ENCODE peak calls at places on chromosomes 13 and 19, in five cellular contexts. I is left ventricle myocardium inferior, M is Panc1, G is AG04450, Z is right lobe of liver. E is an unnamed sample.

GRCh38 chr19:18610245-18610555 is 2.5 kb upstream of the TMEM59L start:
- DNase-seq in G (no peak), M (no peak), I (no peak), Z (no peak), E (no peak)

GRCh38 chr19:35306473-35307246 is 14.7 kb downstream of the MAG start:
- DNase-seq in M (no peak), Z (no peak), G (no peak), I (no peak), E (no peak)

GRCh38 chr13:40452741-40453665 is 213.4 kb downstream of the FOXO1 start:
- DNase-seq in G (no peak), M (no peak), Z (no peak), I (no peak), E (no peak)

GRCh38 chr13:97934590-97934989 is 18.9 kb upstream of the IPO5 start:
- DNase-seq in G (no peak), I (no peak), Z (no peak), M (no peak), E (no peak)

GRCh38 chr19:14561832-14562351 is 10.0 kb downstream of the NDUFB7 start:
- DNase-seq in I (peak; percentile 57), M (no peak), G (no peak), Z (peak; percentile 56), E (no peak)

GRCh38 chr13:49256841-49257240 is 9.1 kb downstream of the CDADC1 start:
- DNase-seq in M (no peak), G (no peak), I (no peak), Z (no peak), E (no peak)

GRCh38 chr13:77034883-77035282 is 7.9 kb upstream of the FBXL3 start:
- DNase-seq in I (no peak), Z (no peak), M (no peak), G (no peak), E (no peak)

GRCh38 chr13:101640797-101641400 is 188.4 kb downstream of the ITGBL1 start:
- DNase-seq in I (no peak), Z (no peak), G (peak; percentile 18), M (no peak), E (no peak)

GRCh38 chr13:60282708-60283107 is 114.3 kb upstream of the TDRD3 start:
- DNase-seq in G (no peak), M (no peak), I (no peak), Z (no peak), E (no peak)

GRCh38 chr19:31955061-31955460 is 390.3 kb upstream of the ZNF507 start:
- DNase-seq in G (no peak), Z (no peak), I (no peak), M (no peak), E (no peak)

DNA sequence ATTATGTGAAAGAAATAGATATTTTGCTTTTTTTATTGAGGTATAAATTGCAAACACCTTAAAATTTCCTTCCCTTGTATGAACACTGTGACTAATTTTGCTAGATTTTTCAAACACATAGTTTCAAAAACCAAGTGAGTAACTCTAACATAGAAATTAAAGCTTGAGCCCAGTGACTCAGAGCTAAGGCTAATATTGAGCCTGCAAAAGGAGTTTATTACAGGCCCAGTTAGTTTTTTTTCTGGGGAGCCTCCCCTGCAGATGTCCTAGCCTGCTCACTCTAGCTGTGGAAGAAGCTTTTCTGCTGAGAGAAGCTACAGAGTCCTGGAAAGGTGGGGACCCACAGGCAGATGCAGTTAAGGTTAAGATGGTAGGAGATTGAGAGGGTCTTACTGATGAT is 3.4 kb downstream of the ZNF430 start:
- DNase-seq in G (no peak), M (no peak), Z (no peak), I (no peak), E (no peak)
- H3K27ac ChIP-seq in G (peak overlapping the region; percentile 47), M (no peak overlapping the region), Z (no peak overlapping the region), I (no peak overlapping the region), E (peak overlapping the region; percentile 50)

DNA sequence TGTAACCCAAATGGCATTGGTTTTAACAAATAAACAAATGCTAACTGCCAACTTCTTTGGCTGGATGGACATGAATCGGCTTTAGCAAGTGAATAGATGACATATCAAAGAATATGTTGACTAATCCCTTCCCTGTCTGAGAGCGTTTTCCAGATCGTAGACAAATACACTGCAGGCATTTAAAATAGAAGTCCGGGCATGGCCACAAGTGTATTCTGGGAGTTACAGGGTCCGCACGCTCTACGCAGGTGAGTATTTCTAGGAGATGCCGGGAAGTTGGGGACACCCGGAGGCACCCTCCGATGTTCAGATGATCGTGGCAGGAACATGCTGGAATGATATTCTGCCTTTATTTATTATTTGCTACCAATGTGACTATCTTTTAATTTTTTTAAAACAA is 53.2 kb upstream of the ZNF536 start:
- DNase-seq in M (no peak), Z (peak; percentile 4), I (no peak), G (no peak), E (no peak)
- TF ChIP-seq CTCF in M (no peak), Z (no peak), I (no peak), G (no peak), E (no peak)

DNA sequence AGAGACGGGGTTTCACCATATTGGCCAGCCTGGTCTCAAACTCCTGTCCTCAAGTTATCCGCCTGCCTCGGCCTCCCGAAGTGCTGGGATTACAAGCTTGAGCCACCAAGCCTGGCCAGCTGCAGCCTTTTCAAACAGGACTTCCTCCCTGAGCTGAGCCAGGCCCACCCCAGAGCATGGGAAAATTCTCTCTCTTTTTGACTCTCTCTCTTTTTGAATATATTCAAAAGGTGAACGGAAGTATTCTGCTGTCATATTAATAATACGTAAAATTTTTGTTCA is 539 bp upstream of the ZNF506 start:
- DNase-seq in G (no peak), Z (no peak), I (no peak), M (no peak), E (no peak)
- H3K4me3 ChIP-seq in G (peak overlapping the region; percentile 82), Z (peak overlapping the region; percentile 59), I (peak overlapping the region; percentile 86), M (peak overlapping the region; percentile 59), E (peak overlapping the region; percentile 75)

GRCh38 chr19:11136400-11137101 is 19.0 kb downstream of the SPC24 start:
- DNase-seq in I (no peak), M (no peak), G (no peak), Z (no peak), E (no peak)

GRCh38 chr19:11141937-11142527 is 13.6 kb downstream of the SPC24 start:
- DNase-seq in Z (no peak), M (no peak), G (no peak), I (no peak), E (no peak)

GRCh38 chr19:11137542-11138384 is 17.8 kb downstream of the SPC24 start:
- DNase-seq in M (no peak), Z (peak; percentile 90), G (peak; percentile 69), I (peak; percentile 83), E (no peak)

GRCh38 chr19:11140896-11141295 is 14.7 kb downstream of the SPC24 start:
- DNase-seq in G (no peak), Z (no peak), I (no peak), M (no peak), E (no peak)

DNA sequence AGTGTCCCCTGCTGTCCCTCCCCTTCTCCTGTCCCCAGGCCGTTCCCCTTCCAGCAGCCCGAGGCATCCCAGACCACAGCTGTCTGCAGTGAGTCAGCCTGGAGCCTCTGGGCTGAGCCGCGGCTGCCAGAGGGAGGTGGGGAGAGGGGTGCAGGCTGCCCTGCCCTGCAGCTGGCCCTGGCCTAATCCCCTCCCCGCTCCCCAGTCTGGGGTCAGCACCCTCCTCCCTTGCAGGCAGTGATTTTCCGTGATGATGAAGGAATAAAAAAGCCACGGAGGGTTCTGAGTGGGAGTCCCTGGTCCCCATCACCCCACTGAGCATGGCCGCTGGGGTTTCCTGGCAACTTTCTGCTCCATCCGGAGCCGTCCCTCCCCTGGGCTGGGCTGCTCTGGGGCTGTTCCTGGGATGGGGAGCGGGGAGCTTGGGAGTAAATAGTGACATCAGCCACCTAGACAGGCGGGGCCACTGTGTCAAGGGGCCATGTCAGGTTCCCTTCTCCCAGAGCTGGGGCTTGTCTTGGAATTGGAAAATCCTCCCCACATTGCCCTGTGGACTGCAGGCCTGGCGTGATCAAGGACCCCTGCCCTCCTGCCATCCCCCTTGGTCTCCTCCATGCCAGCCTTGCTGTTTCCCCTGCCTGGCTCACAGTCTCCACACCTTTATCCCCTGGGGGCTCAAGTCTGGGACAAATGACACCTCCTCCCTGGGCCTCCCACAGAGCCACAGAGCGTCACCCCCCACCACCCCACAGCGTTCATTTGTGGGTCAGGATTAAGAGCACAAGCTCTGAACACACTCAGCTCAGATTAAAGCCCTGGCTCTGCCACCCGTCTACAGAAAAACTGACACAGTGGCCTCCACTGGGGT is 16.7 kb downstream of the SPC24 start:
- DNase-seq in G (no peak), I (peak; percentile 85), M (no peak), Z (peak; percentile 64), E (no peak)
- H3K27ac ChIP-seq in G (peak overlapping the region; percentile 93), I (peak overlapping the region; percentile 100), M (peak overlapping the region; percentile 94), Z (peak overlapping the region; percentile 63), E (peak overlapping the region; percentile 94)

DNA sequence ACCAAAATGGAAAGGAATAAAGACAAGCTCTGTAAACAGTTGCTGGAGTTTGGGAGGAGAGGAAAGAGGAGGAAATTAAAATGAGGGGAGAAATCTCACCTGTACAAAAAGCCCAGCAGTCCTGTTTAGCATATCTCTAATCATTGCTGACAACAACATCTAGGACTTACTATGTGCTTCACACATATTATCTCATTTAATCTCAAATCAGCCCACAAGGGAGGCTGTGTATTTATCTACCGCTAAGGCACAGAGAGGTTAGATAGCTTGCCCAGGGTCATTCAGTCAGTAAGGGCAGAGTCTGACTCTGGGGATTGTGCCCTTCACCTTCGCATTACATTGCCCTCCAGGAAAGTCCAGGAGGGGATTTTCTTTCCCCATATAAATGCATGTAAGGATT is 233.3 kb downstream of the DLEU7 start:
- DNase-seq in Z (no peak), I (no peak), G (no peak), M (no peak), E (no peak)
- TF ChIP-seq CTCF in Z (no peak), I (no peak), G (no peak), M (no peak), E (no peak)

GRCh38 chr19:27738569-27739193 is 1474.3 kb downstream of the UQCRFS1 start:
- DNase-seq in I (no peak), G (no peak), M (no peak), Z (peak; percentile 4), E (peak; percentile 22)

GRCh38 chr19:27744926-27745844 is 1467.8 kb downstream of the UQCRFS1 start:
- DNase-seq in I (no peak), M (no peak), Z (peak; percentile 17), G (no peak), E (no peak)

GRCh38 chr19:27740396-27740795 is 1472.6 kb downstream of the UQCRFS1 start:
- DNase-seq in M (no peak), I (no peak), Z (peak; percentile 17), G (no peak), E (peak; percentile 40)

GRCh38 chr19:27742041-27742440 is 1470.9 kb downstream of the UQCRFS1 start:
- DNase-seq in I (no peak), Z (no peak), G (no peak), M (no peak), E (peak; percentile 22)

GRCh38 chr19:27741236-27741635 is 1471.7 kb downstream of the UQCRFS1 start:
- DNase-seq in Z (peak; percentile 9), M (no peak), G (no peak), I (no peak), E (peak; percentile 58)
- H3K4me3 ChIP-seq in Z (no peak overlapping the region), M (no peak overlapping the region), G (no peak overlapping the region), I (no peak overlapping the region), E (no peak overlapping the region)

DNA sequence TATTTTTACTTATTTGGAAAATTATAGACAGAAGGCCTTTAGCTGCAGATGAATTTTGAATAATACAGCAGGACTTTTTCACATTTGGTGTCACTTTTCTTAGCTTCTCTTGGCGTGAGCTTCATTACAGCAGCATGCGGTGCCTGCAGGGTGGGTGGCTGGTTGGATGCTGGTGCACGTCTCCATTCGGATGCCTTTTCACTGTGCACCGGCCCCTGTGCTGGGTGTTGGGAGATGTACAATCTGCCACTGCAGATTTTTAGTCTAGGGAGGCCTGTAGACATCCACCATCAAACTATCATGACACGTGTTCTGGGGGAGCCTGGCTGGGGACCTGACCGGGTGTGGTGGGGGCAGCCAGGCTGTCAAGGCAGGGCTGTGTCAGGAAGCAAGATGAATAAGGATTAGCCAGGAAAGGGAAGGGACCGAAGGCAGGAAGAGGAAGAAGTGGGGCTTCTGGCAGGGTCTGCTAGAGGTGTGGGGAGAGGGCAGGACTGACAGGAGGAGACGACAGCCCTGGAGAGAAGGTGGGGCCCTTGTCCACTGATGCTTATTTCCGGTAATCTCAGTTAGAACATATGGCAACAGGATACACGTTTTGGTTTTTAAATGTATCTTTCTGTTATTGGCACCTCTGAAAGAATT is 88.8 kb downstream of the ARHGEF7 start:
- DNase-seq in G (no peak), M (no peak), I (no peak), Z (no peak), E (no peak)
- H3K27ac ChIP-seq in G (peak overlapping the region; percentile 50), M (no peak overlapping the region), I (peak overlapping the region; percentile 82), Z (peak overlapping the region; percentile 27), E (peak overlapping the region; percentile 72)

E was measured in vagina.